ENCODE peak calls at places on chromosomes 2 and 18, in seven cellular contexts. A is GM10248, I is HepG2, B is spleen, R is tibial artery, W is adrenal gland, J is AG04449. P is an unnamed sample.

GRCh38 chr2:33340265-33340664 is 136.2 kb upstream of the RASGRP3 start:
- DNase-seq in B (peak; percentile 73), W (peak; percentile 95), J (no peak), A (no peak), R (peak; percentile 87), I (no peak), P (no peak)

GRCh38 chr2:189113963-189114362 is 65.6 kb downstream of the COL5A2 start:
- DNase-seq in I (no peak), J (no peak), B (no peak), A (no peak), R (no peak), W (no peak), P (no peak)

GRCh38 chr2:28979041-28979440 is 2.1 kb upstream of the TOGARAM2 start:
- DNase-seq in R (no peak), J (no peak), A (no peak), B (no peak), I (no peak), W (no peak), P (no peak)

GRCh38 chr2:169999041-169999440 is 171.8 kb downstream of the UBR3 start:
- DNase-seq in B (no peak), J (no peak), W (no peak), A (no peak), I (no peak), R (no peak), P (no peak)

GRCh38 chr2:71154798-71155197 is 24.4 kb downstream of the MPHOSPH10 start:
- DNase-seq in B (no peak), A (peak; percentile 79), J (no peak), R (no peak), W (no peak), I (peak; percentile 72), P (no peak)

GRCh38 chr2:171287606-171288005 is 126.9 kb upstream of the TLK1 start:
- DNase-seq in B (no peak), I (no peak), W (no peak), R (no peak), A (no peak), J (no peak), P (no peak)

GRCh38 chr2:202760848-202761247 is 110.7 kb downstream of the ICA1L start:
- DNase-seq in A (no peak), I (no peak), J (no peak), R (no peak), B (no peak), W (no peak), P (no peak)

GRCh38 chr18:26135563-26135962 is 1.9 kb downstream of the PSMA8 start:
- DNase-seq in B (no peak), A (no peak), I (no peak), J (no peak), R (no peak), W (no peak), P (no peak)

GRCh38 chr2:199315299-199316179 is 142.2 kb downstream of the SATB2 start:
- DNase-seq in J (no peak), W (peak; percentile 20), A (no peak), B (no peak), I (peak; percentile 6), R (no peak), P (no peak)

GRCh38 chr2:198097628-198098027 is 293.2 kb downstream of the PLCL1 start:
- DNase-seq in A (no peak), J (no peak), W (no peak), B (no peak), R (no peak), I (no peak), P (no peak)

GRCh38 chr2:234218261-234219180 is 168.0 kb downstream of the SPP2 start:
- DNase-seq in A (no peak), I (no peak), J (no peak), B (no peak), R (no peak), W (no peak), P (no peak)

GRCh38 chr2:101400516-101401315 is 13.4 kb upstream of the CREG2 start:
- DNase-seq in R (no peak), B (no peak), I (no peak), A (no peak), J (no peak), W (no peak), P (no peak)

GRCh38 chr2:101401316-101401660 is 14.0 kb upstream of the CREG2 start:
- DNase-seq in J (no peak), R (no peak), B (no peak), A (no peak), I (no peak), W (no peak), P (no peak)

GRCh38 chr2:101403745-101404144 is 16.4 kb upstream of the CREG2 start:
- DNase-seq in R (no peak), I (no peak), B (no peak), A (no peak), W (no peak), J (no peak), P (no peak)

GRCh38 chr2:101402637-101403036 is 15.3 kb upstream of the CREG2 start:
- DNase-seq in I (no peak), W (no peak), J (no peak), B (no peak), A (no peak), R (no peak), P (no peak)

DNA sequence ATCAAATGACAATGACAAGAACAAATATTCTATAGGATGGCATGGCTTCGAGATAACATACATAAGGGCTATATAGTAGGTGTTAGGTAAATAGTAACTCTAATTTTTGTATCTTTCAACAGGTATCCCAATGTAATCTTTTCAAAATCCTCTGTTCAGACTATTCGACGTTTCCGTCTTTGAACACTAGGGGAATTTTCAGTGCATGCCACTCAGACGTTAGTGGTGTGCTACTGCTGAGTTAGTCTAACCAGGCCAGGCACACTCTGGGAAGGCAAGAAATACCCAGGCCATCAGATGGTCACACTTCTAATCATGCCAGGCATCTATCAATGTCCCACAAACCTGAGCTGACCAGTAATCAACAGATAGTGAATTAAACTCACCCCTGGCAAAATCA is 14.6 kb upstream of the CREG2 start:
- DNase-seq in A (no peak), R (no peak), W (no peak), B (no peak), I (no peak), J (no peak), P (no peak)
- TF ChIP-seq CTCF in A (no peak), R (no peak), W (no peak), B (no peak), I (peak; percentile 9), J (no peak), P (no peak)

GRCh38 chr2:159513745-159514144 is 102.6 kb downstream of the BAZ2B start:
- DNase-seq in B (no peak), R (no peak), I (no peak), W (no peak), J (no peak), A (no peak), P (no peak)

GRCh38 chr2:159515482-159515881 is 100.9 kb downstream of the BAZ2B start:
- DNase-seq in B (no peak), I (no peak), W (no peak), J (no peak), A (no peak), R (no peak), P (no peak)

GRCh38 chr2:159521272-159521671 is 95.1 kb downstream of the BAZ2B start:
- DNase-seq in B (no peak), J (no peak), I (no peak), W (no peak), R (no peak), A (no peak), P (no peak)

GRCh38 chr2:159518321-159519005 is 97.9 kb downstream of the BAZ2B start:
- DNase-seq in R (no peak), J (no peak), I (no peak), A (no peak), W (no peak), B (no peak), P (no peak)

GRCh38 chr2:159516241-159516758 is 100.0 kb downstream of the BAZ2B start:
- DNase-seq in B (no peak), A (peak; percentile 39), R (no peak), W (no peak), I (peak; percentile 35), J (no peak), P (no peak)
- TF ChIP-seq CTCF in B (no peak), A (peak; percentile 8), R (no peak), W (no peak), I (peak; percentile 42), J (no peak), P (no peak)

GRCh38 chr2:45825001-45825651 is 173.7 kb downstream of the PRKCE start:
- DNase-seq in W (no peak), R (no peak), A (no peak), B (no peak), I (no peak), J (no peak), P (no peak)
- TF ChIP-seq CTCF in W (no peak), R (no peak), A (peak; percentile 21), B (no peak), I (no peak), J (no peak), P (no peak)

GRCh38 chr2:19667085-19667484 is 234.7 kb downstream of the TTC32 start:
- DNase-seq in B (no peak), I (no peak), W (no peak), R (no peak), J (no peak), A (no peak), P (no peak)
- TF ChIP-seq CTCF in B (no peak), I (peak; percentile 45), W (no peak), R (peak; percentile 11), J (peak; percentile 38), A (no peak), P (no peak)

DNA sequence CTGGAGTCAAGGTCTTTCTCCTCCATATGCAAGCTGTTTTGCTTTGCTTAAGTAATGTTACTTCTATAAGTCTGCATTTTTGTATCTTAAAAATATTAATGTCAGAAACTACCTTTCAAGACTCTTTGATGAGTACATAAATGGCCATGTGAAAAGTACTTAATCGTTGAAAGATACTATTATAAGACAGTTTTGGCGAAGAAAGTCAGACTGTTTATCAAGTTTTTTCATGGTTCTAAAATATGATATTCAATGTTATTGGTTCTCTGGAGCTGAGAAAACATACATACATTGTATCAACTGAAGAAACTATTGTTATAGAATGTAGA is 25.1 kb downstream of the FBXO48 start:
- DNase-seq in A (no peak), B (no peak), W (no peak), J (no peak), I (no peak), R (no peak), P (no peak)
- TF ChIP-seq CTCF in A (no peak), B (no peak), W (no peak), J (no peak), I (no peak), R (no peak), P (peak; percentile 46)

GRCh38 chr2:146642066-146642465 is 1202.8 kb upstream of the ACVR2A start:
- DNase-seq in J (no peak), I (peak; percentile 15), B (peak; percentile 58), A (no peak), R (no peak), W (no peak), P (no peak)
- TF ChIP-seq CTCF in J (no peak), I (no peak), B (no peak), A (no peak), R (no peak), W (no peak), P (no peak)

GRCh38 chr2:19769513-19769912 is 132.3 kb downstream of the TTC32 start:
- DNase-seq in W (no peak), A (no peak), I (no peak), R (no peak), J (no peak), B (no peak), P (no peak)
- TF ChIP-seq CTCF in W (no peak), A (no peak), I (peak; percentile 9), R (no peak), J (no peak), B (no peak), P (no peak)